ENCODE peak calls at places on chromosomes 2 and 18, in eight cellular contexts. H is fibroblast of lung; W is uterus; G is MM.1S; L is H1; A is right lobe of liver; Q is CD8-positive, alpha-beta T cell; U is thoracic aorta. I is an unnamed sample.
A peak's percentile ranks its signal among the peaks of the same experiment; 100 is the strongest.

GRCh38 chr18:80196528-80197320 is 50.6 kb downstream of the PARD6G start:
- DNase-seq in W (no peak), G (no peak), L (peak; percentile 45), A (no peak), Q (no peak), H (peak; percentile 67), U (no peak), I (no peak)

GRCh38 chr2:48600204-48600813 is 17.3 kb upstream of the GTF2A1L start:
- DNase-seq in U (no peak), G (peak; percentile 53), W (no peak), Q (no peak), L (no peak), A (no peak), H (peak; percentile 27), I (peak; percentile 21)

GRCh38 chr2:8488001-8488738 is 193.7 kb upstream of the ID2 start:
- DNase-seq in L (no peak), U (no peak), W (no peak), Q (no peak), A (no peak), H (peak; percentile 72), G (peak; percentile 86), I (no peak)

GRCh38 chr2:73089270-73090030 is 17.9 kb upstream of the SFXN5 start:
- DNase-seq in Q (no peak), A (peak; percentile 51), U (peak; percentile 95), G (no peak), L (no peak), W (peak; percentile 74), H (peak; percentile 100), I (peak; percentile 94)

GRCh38 chr18:13254971-13255927 is 36.7 kb downstream of the LDLRAD4 start:
- DNase-seq in W (no peak), L (no peak), A (no peak), H (no peak), Q (no peak), U (no peak), G (no peak), I (no peak)

GRCh38 chr18:33761363-33761762 is 183.3 kb downstream of the ASXL3 start:
- DNase-seq in W (no peak), U (no peak), H (peak; percentile 36), G (peak; percentile 28), Q (no peak), L (no peak), A (no peak), I (peak; percentile 2)

GRCh38 chr2:40220177-40220925 is 231.5 kb downstream of the SLC8A1 start:
- DNase-seq in A (no peak), G (no peak), H (peak; percentile 65), L (no peak), U (no peak), W (peak; percentile 67), Q (no peak), I (peak; percentile 11)

GRCh38 chr2:130835766-130836015 is 1.0 kb upstream of the ARHGEF4 start:
- DNase-seq in W (no peak), G (no peak), H (no peak), L (no peak), Q (no peak), U (no peak), A (no peak), I (no peak)

GRCh38 chr2:213425618-213426017 is 141.4 kb downstream of the SPAG16 start:
- DNase-seq in H (no peak), W (no peak), G (no peak), L (no peak), A (no peak), U (no peak), Q (no peak), I (no peak)

GRCh38 chr2:2542316-2542715 is 211.2 kb upstream of the MYT1L start:
- DNase-seq in A (no peak), H (no peak), W (no peak), G (no peak), Q (no peak), L (no peak), U (no peak), I (no peak)

GRCh38 chr18:23888880-23889279 is 125.7 kb upstream of the TTC39C start:
- DNase-seq in A (no peak), W (no peak), G (no peak), Q (no peak), H (no peak), L (no peak), U (no peak), I (no peak)

GRCh38 chr2:232473467-232473890 is 14.2 kb downstream of the ECEL1 start:
- DNase-seq in Q (no peak), G (no peak), H (peak; percentile 2), A (no peak), W (no peak), L (no peak), U (no peak), I (peak; percentile 27)

GRCh38 chr2:138115664-138116063 is 151.4 kb downstream of the HNMT start:
- DNase-seq in W (no peak), U (no peak), A (no peak), H (peak; percentile 17), G (no peak), Q (no peak), L (no peak), I (no peak)

GRCh38 chr2:69298261-69298660 is 88.8 kb downstream of the GFPT1 start:
- DNase-seq in L (no peak), A (no peak), G (no peak), U (no peak), H (peak; percentile 95), W (no peak), Q (no peak), I (peak; percentile 72)

GRCh38 chr2:54038835-54039234 is 68.0 kb upstream of the PSME4 start:
- DNase-seq in W (no peak), H (peak; percentile 39), U (no peak), Q (no peak), A (no peak), G (no peak), L (no peak), I (no peak)

GRCh38 chr2:203659650-203660049 is 46.8 kb upstream of the CD28 start:
- DNase-seq in A (no peak), Q (no peak), G (peak; percentile 54), H (no peak), U (no peak), W (no peak), L (no peak), I (no peak)

GRCh38 chr2:2694751-2695150 is 363.7 kb upstream of the MYT1L start:
- DNase-seq in G (no peak), L (no peak), H (no peak), U (no peak), W (no peak), Q (no peak), A (no peak), I (no peak)

GRCh38 chr2:233976690-233977294 is 59.6 kb downstream of the TRPM8 start:
- DNase-seq in L (no peak), G (peak; percentile 18), Q (no peak), A (no peak), W (no peak), U (no peak), H (peak; percentile 76), I (peak; percentile 64)

GRCh38 chr2:143300531-143300930 is 171.3 kb downstream of the ARHGAP15 start:
- DNase-seq in H (peak; percentile 23), G (no peak), U (no peak), L (no peak), W (no peak), Q (no peak), A (no peak), I (no peak)

GRCh38 chr2:128792476-128793054 is 473.9 kb upstream of the HS6ST1 start:
- DNase-seq in G (no peak), Q (no peak), A (no peak), L (peak; percentile 16), H (no peak), U (no peak), W (no peak), I (no peak)

DNA sequence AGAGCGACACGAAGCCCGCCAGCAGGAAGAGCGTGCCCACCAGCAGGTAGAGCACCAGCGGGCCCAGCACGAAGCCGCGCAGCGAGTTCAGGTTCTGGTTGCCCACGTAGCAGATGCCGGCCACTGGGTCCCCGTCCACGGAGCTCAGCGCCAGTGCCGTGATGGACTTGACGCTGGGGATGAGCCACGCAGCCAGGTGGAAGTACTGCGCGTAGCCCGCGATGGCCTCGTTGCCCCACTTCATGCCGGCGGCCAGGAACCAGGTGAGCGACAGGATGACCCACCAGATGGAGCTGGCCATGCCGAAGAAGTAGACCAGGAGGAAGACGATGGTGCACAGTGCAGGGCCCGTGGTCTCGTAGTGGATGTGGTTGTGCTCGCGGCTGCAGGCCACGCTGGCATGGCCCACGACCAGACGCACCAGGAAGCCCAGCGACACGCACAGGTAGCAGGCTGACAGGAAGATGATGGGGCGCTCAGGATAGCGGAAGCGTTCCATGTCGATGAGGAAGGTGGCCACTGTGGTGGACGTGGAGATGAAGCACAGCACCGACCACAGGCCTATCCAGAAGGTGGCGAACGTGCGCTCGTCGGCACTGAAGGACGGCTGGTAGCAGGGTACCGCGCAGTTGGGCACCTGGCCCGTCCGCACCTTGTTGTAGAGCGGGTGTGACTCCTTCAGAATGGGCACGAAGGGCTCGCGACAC is 2.1 kb downstream of the FZD5 start:
- DNase-seq in G (no peak), L (no peak), W (peak; percentile 29), A (peak; percentile 79), U (no peak), Q (no peak), H (peak; percentile 33), I (peak; percentile 13)
- TF ChIP-seq CTCF in G (no peak), L (peak; percentile 64), W (peak; percentile 18), A (no peak), U (no peak), Q (no peak), H (peak; percentile 27), I (peak; percentile 38)

DNA sequence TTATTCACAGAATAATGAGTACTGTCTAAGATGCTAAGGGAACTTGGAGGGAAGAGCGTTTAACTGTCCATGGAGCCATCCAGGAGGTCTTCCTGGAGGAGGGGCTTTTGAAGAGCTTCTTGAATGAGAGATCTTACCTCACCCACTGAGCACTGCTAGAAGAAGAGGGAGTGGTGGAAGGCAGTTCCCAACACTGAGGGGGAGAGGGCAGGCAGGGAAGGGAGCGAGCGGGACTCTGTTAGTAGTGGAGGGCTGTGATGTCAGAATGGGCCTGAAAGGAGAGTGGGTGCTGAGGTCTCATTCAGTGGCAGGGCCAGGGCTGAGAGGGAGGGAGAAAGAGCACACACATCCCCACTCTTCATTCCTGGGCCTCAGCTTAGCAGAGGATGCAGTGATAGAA is 65.0 kb downstream of the NCK2 start:
- DNase-seq in H (no peak), A (no peak), L (peak; percentile 43), W (no peak), Q (no peak), G (no peak), U (no peak), I (no peak)
- H3K27ac ChIP-seq in H (no peak overlapping the region), A (no peak overlapping the region), L (no peak overlapping the region), W (no peak overlapping the region), Q (no peak overlapping the region), G (no peak overlapping the region), U (no peak overlapping the region), I (no peak overlapping the region)

DNA sequence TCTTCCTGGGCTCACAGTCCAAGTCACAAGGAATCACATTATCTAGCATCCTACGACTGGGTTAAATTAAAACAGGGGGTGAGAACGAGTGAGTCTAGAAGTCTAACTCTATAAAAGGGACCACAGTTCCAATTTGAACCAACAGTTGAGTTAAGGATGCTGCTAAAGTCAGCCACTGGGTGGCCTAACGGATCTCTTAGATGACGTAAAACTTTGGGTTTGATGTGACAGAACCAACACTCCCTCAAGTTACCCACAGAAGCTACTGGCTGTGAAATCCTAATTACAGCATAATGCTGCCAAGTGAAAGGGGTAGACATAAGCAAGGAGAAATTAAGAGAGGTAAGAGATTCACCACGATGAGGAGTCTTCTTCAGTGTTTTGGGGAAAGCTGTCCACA is 32.7 kb upstream of the RUFY4 start:
- DNase-seq in Q (no peak), U (no peak), A (no peak), W (no peak), L (no peak), G (no peak), H (no peak), I (no peak)
- TF ChIP-seq CTCF in Q (no peak), U (no peak), A (peak; percentile 3), W (no peak), L (no peak), G (peak; percentile 6), H (peak; percentile 7), I (no peak)

GRCh38 chr2:190477563-190478454 is 56.7 kb downstream of the NEMP2 start:
- DNase-seq in Q (no peak), G (no peak), U (no peak), L (no peak), A (no peak), H (peak; percentile 8), W (no peak), I (no peak)
- H3K27ac ChIP-seq in Q (no peak overlapping the region), G (no peak overlapping the region), U (no peak overlapping the region), L (no peak overlapping the region), A (no peak overlapping the region), H (no peak overlapping the region), W (peak overlapping the region; percentile 42), I (no peak overlapping the region)

I was measured in RWPE1.